ENCODE peak calls at places on chromosomes 6 and 20, in five cellular contexts. H is tibial nerve, M is Panc1, F is psoas muscle, D is ovary. B is an unnamed sample.
A peak's percentile ranks its signal among the peaks of the same experiment; 100 is the strongest.

GRCh38 chr20:44211177-44212039 is 837 bp upstream of the OSER1 start:
- DNase-seq in H (no peak), M (no peak), F (no peak), D (peak; percentile 37), B (no peak)

GRCh38 chr20:13510837-13511488 is 127.8 kb downstream of the TASP1 start:
- DNase-seq in H (peak; percentile 21), M (no peak), F (peak; percentile 54), D (no peak), B (no peak)

GRCh38 chr6:89351632-89352328 is 742 bp downstream of the UBE2J1 start:
- DNase-seq in H (no peak), M (no peak), F (no peak), D (no peak), B (no peak)

GRCh38 chr6:34383171-34383631 is 9.3 kb downstream of the NUDT3 start:
- DNase-seq in H (no peak), M (no peak), F (no peak), D (peak; percentile 65), B (no peak)

GRCh38 chr6:146871613-146872465 is 273.1 kb downstream of the ADGB start:
- DNase-seq in H (no peak), M (no peak), F (no peak), D (no peak), B (no peak)

GRCh38 chr20:56200456-56200855 is 48.1 kb upstream of the MC3R start:
- DNase-seq in H (no peak), M (no peak), F (no peak), D (no peak), B (no peak)

GRCh38 chr6:30508890-30509736 is 19.8 kb downstream of the HLA-E start:
- DNase-seq in H (no peak), M (no peak), F (no peak), D (no peak), B (no peak)

GRCh38 chr20:19451591-19452295 is 239.3 kb downstream of the SLC24A3 start:
- DNase-seq in H (no peak), M (no peak), F (no peak), D (no peak), B (no peak)

GRCh38 chr20:10639762-10640556 is 33.8 kb downstream of the JAG1 start:
- DNase-seq in H (no peak), M (no peak), F (no peak), D (no peak), B (no peak)

GRCh38 chr6:52725530-52726192 is 37.6 kb downstream of the GSTA2 start:
- DNase-seq in H (no peak), M (no peak), F (no peak), D (no peak), B (no peak)

GRCh38 chr6:128284128-128284527 is 236.3 kb downstream of the PTPRK start:
- DNase-seq in H (no peak), M (no peak), F (no peak), D (no peak), B (no peak)

GRCh38 chr6:2103644-2104523 is 141.5 kb downstream of the GMDS start:
- DNase-seq in H (no peak), M (peak; percentile 54), F (no peak), D (no peak), B (no peak)

GRCh38 chr6:45959534-45960195 is 56.0 kb downstream of the CLIC5 start:
- DNase-seq in H (no peak), M (no peak), F (no peak), D (no peak), B (no peak)

GRCh38 chr6:138824482-138825134 is 28.7 kb downstream of the ECT2L start:
- DNase-seq in H (no peak), M (no peak), F (no peak), D (no peak), B (no peak)

GRCh38 chr6:128235556-128235955 is 284.8 kb downstream of the PTPRK start:
- DNase-seq in H (no peak), M (peak; percentile 2), F (no peak), D (no peak), B (no peak)

GRCh38 chr6:119350202-119351004 is 842 bp upstream of the MAN1A1 start:
- DNase-seq in H (no peak), M (peak; percentile 15), F (no peak), D (peak; percentile 50), B (no peak)

GRCh38 chr6:33329058-33329457 is 11.5 kb upstream of the ZBTB22 start:
- DNase-seq in H (no peak), M (no peak), F (no peak), D (no peak), B (no peak)

GRCh38 chr20:14259691-14260090 is 77.7 kb downstream of the FLRT3 start:
- DNase-seq in H (no peak), M (no peak), F (no peak), D (no peak), B (no peak)

GRCh38 chr6:2534406-2535139 is 216.1 kb downstream of the MYLK4 start:
- DNase-seq in H (no peak), M (no peak), F (no peak), D (no peak), B (no peak)

GRCh38 chr6:257031-257725 is 35.1 kb upstream of the DUSP22 start:
- DNase-seq in H (no peak), M (no peak), F (no peak), D (no peak), B (no peak)

GRCh38 chr6:105795913-105796517 is 290.1 kb upstream of the PRDM1 start:
- DNase-seq in H (no peak), M (no peak), F (no peak), D (no peak), B (no peak)

GRCh38 chr20:22904905-22905304 is 130.2 kb upstream of the SSTR4 start:
- DNase-seq in H (no peak), M (no peak), F (no peak), D (no peak), B (no peak)

GRCh38 chr6:146154197-146154596 is 125.3 kb downstream of the GRM1 start:
- DNase-seq in H (no peak), M (no peak), F (no peak), D (no peak), B (no peak)

GRCh38 chr20:53493201-53493908 is 100.3 kb downstream of the ZNF217 start:
- DNase-seq in H (no peak), M (no peak), F (no peak), D (no peak), B (no peak)

GRCh38 chr6:34145161-34146020 is 496 bp downstream of the GRM4 start:
- DNase-seq in H (no peak), M (no peak), F (no peak), D (no peak), B (no peak)

GRCh38 chr6:98847767-98848538 is 13.6 kb downstream of the POU3F2 start:
- DNase-seq in H (no peak), M (no peak), F (no peak), D (no peak), B (no peak)

GRCh38 chr6:13272131-13273046 is 55.9 kb downstream of the TBC1D7 start:
- DNase-seq in H (peak; percentile 24), M (no peak), F (peak; percentile 35), D (no peak), B (peak; percentile 29)

DNA sequence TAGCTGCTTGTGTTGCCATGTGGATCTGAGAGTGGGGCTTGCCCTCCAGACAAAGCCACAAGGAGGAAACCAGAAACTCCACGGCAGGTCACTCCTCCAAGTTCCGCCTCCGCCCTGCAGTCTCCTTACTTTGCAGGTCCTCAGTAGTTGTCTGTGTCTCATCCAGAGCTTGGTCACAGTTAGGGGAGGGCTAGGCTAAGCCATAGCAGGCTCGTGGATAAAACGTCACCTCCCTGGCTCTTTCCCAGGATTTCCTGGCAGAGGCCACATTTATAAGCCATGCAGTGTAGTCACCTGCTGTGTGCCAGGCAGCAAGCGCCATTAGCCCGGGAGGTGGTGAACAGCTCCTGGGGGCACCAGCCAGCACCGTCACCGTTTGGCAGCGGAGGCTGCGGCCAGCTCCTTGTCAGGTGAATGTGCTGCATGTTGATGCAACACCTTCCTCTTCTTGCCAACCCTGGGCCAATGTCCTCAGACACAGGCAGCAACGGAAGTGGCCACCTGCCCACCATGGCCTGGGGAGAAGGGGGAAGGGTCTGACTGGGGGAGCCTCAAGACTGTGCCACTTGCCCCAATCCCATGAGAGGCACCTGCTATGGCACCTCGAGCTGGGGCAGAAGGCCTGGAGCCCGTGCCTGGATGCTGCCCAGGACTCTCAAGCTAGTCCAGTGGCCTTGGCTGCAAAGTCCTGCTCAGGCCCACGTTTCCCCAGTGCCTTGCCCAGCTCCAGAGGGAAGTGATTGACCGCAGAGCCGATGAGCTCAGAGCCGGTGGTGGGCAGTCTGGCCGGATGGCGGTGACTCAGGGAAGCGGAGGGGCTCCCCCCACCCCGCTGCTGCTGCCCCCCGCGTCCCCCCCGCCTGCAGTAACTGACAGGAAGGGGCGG is 39.0 kb upstream of the SLCO4A1 start:
- DNase-seq in H (no peak), M (no peak), F (peak; percentile 70), D (peak; percentile 28), B (peak; percentile 61)
- H3K27ac ChIP-seq in H (peak overlapping the region; percentile 54), M (peak overlapping the region; percentile 87), F (peak overlapping the region; percentile 46), D (no peak overlapping the region), B (peak overlapping the region; percentile 9)

GRCh38 chr6:166515072-166515810 is 71.2 kb downstream of the RAMACL start:
- DNase-seq in H (no peak), M (peak; percentile 43), F (peak; percentile 52), D (no peak), B (no peak)
- TF ChIP-seq CTCF in H (no peak), M (no peak), F (peak; percentile 26), D (no peak), B (no peak)

GRCh38 chr20:9015984-9016324 is 52.9 kb upstream of the PLCB4 start:
- DNase-seq in H (no peak), M (no peak), F (no peak), D (no peak), B (no peak)
- H3K27ac ChIP-seq in H (no peak overlapping the region), M (no peak overlapping the region), F (no peak overlapping the region), D (no peak overlapping the region), B (no peak overlapping the region)

GRCh38 chr6:140168365-140168764 is 793.9 kb upstream of the CITED2 start:
- DNase-seq in H (no peak), M (no peak), F (no peak), D (no peak), B (no peak)
- TF ChIP-seq CTCF in H (no peak), M (no peak), F (no peak), D (no peak), B (no peak)

GRCh38 chr20:45833883-45834796 is 541 bp downstream of the SNX21 start:
- DNase-seq in H (peak; percentile 62), M (no peak), F (peak; percentile 75), D (peak; percentile 88), B (peak; percentile 83)

GRCh38 chr20:45833030-45833882 is at the start of gene SNX21:
- DNase-seq in H (peak; percentile 84), M (no peak), F (peak; percentile 90), D (peak; percentile 93), B (peak; percentile 89)

GRCh38 chr20:45835230-45836224 is 1.9 kb downstream of the SNX21 start:
- DNase-seq in H (no peak), M (no peak), F (peak; percentile 79), D (peak; percentile 63), B (peak; percentile 59)

GRCh38 chr20:45834797-45835161 is 1.2 kb downstream of the SNX21 start:
- DNase-seq in H (no peak), M (no peak), F (no peak), D (no peak), B (no peak)

DNA sequence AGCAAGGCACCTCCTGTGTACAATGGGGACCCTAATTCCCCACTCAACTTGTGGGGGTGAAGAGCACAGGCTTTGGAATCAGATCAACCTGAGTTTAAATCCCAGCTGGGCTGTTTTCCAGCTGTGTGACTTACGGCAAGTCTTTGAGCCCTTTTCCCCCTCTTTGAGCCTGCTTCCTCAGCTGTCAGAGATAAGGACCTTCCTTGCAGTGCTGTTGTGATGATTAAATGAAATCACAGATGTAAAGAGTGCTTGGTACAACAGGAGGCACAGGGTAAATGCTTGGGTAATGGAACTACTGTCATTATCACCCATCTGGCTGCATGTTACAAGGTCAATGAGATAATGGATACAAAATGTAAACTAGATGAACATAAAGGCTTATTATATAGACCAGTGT is 3.2 kb downstream of the SNX21 start:
- DNase-seq in H (no peak), M (no peak), F (no peak), D (no peak), B (no peak)
- H3K27ac ChIP-seq in H (peak overlapping the region; percentile 97), M (no peak overlapping the region), F (peak overlapping the region; percentile 98), D (no peak overlapping the region), B (peak overlapping the region; percentile 98)

B was measured in heart right ventricle.